ENCODE peak calls at places on chromosome 7, in four cellular contexts. L, X, I and C are unnamed samples.

GRCh38 chr7:81285142-81285871 is 366.5 kb upstream of the SEMA3C start:
- DNase-seq in L (no peak), X (no peak), I (peak), C (peak)

GRCh38 chr7:116499168-116500070 is at the start of gene CAV2:
- DNase-seq in L (peak), X (no peak), I (peak), C (peak)

GRCh38 chr7:129493555-129493954 is 8.8 kb upstream of the SMKR1 start:
- DNase-seq in L (no peak), X (no peak), I (peak), C (peak)

GRCh38 chr7:22295402-22296264 is 61.3 kb downstream of the RAPGEF5 start:
- DNase-seq in L (no peak), X (no peak), I (peak), C (peak)

GRCh38 chr7:18610331-18610948 is 114.9 kb downstream of the HDAC9 start:
- DNase-seq in L (no peak), X (no peak), I (peak), C (peak)

GRCh38 chr7:68730194-68730593 is 868.1 kb upstream of the AUTS2 start:
- DNase-seq in L (no peak), X (no peak), I (no peak), C (no peak)

GRCh38 chr7:35565927-35566326 is 129.0 kb downstream of the HERPUD2 start:
- DNase-seq in L (no peak), X (no peak), I (no peak), C (no peak)

GRCh38 chr7:155780884-155781283 is 31.4 kb downstream of the SHH start:
- DNase-seq in L (peak), X (no peak), I (no peak), C (no peak)

GRCh38 chr7:155369-156000 is 36.9 kb upstream of the FAM20C start:
- DNase-seq in L (no peak), X (no peak), I (peak), C (no peak)

GRCh38 chr7:46150202-46150601 is 229.1 kb upstream of the IGFBP3 start:
- DNase-seq in L (no peak), X (no peak), I (no peak), C (no peak)

GRCh38 chr7:106768324-106768751 is 96.7 kb upstream of the PIK3CG start:
- DNase-seq in L (no peak), X (no peak), I (peak), C (no peak)

GRCh38 chr7:100477871-100478248 is 1.2 kb downstream of the TSC22D4 start:
- DNase-seq in L (no peak), X (no peak), I (peak), C (no peak)

GRCh38 chr7:18234519-18234918 is 206.9 kb upstream of the PRPS1L1 start:
- DNase-seq in L (no peak), X (no peak), I (no peak), C (no peak)

GRCh38 chr7:47383064-47383463 is 198.8 kb downstream of the TNS3 start:
- DNase-seq in L (no peak), X (no peak), I (peak), C (no peak)

GRCh38 chr7:105153531-105153930 is 139.5 kb downstream of the KMT2E start:
- DNase-seq in L (no peak), X (no peak), I (no peak), C (no peak)

GRCh38 chr7:1019789-1020610 is 24.3 kb upstream of the GPR146 start:
- DNase-seq in L (no peak), X (no peak), I (no peak), C (no peak)

GRCh38 chr7:88686468-88687229 is 72.9 kb upstream of the ZNF804B start:
- DNase-seq in L (no peak), X (no peak), I (no peak), C (no peak)

GRCh38 chr7:6512892-6513291 is 38.4 kb downstream of the GRID2IP start:
- DNase-seq in L (no peak), X (no peak), I (no peak), C (no peak)

GRCh38 chr7:9106747-9107146 is 673.3 kb downstream of the NXPH1 start:
- DNase-seq in L (no peak), X (no peak), I (no peak), C (no peak)

GRCh38 chr7:48938539-48938938 is 14.2 kb downstream of the CDC14C start:
- DNase-seq in L (no peak), X (no peak), I (peak), C (peak)

GRCh38 chr7:70383369-70383768 is 748.6 kb upstream of the GALNT17 start:
- DNase-seq in L (no peak), X (no peak), I (no peak), C (no peak)

GRCh38 chr7:65441010-65441409 is 67.4 kb downstream of the ZNF92 start:
- DNase-seq in L (no peak), X (no peak), I (peak), C (peak)

GRCh38 chr7:30911561-30911969 is at the start of gene AQP1:
- DNase-seq in L (peak), X (no peak), I (no peak), C (peak)

GRCh38 chr7:18570890-18571478 is 75.4 kb downstream of the HDAC9 start:
- DNase-seq in L (no peak), X (no peak), I (peak), C (peak)

DNA sequence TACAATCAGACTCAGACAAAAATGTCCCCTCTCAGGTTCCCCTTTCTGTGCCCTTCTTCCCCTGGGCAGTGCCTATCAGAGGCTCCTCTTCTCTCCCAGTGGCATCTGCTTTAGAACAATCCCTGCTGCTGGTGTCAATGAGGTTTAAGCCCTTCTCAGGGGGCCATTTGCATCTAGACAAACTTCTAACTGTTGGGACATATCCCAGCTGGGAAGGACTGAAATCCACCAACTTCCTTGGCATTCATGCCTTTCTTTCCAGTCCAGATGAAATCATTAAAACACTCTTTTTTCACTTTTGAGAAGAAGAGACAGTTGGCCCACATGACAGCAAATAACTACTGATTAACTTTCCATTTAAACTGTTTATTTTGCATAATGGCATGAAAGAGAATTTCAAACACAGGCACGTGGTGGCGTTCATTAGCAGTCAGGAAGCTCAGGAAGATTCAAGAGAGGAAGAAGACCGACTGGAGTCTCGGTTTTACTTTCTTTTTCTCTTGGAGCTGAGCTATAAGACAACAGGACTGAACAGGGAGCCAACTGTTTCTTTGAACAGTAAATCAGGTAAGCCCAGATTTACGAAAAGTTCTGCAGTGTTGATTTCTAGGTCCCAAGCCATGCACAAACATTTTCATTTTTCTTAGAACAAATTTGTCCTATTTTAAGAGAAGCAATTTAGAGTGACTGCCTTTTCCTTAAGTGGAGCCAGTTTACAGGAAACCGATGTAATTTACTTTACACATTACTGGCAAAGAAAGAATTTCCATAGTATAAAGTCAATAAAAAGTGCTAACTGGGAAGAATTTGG is at the start of gene GIMAP2:
- DNase-seq in L (no peak), X (peak), I (peak), C (no peak)
- H3K4me3 ChIP-seq in L (peak), X (peak), I (peak), C (no peak)

GRCh38 chr7:34317039-34317438 is 341.0 kb upstream of the NPSR1 start:
- DNase-seq in L (no peak), X (no peak), I (no peak), C (no peak)

GRCh38 chr7:34322841-34323240 is 335.2 kb upstream of the NPSR1 start:
- DNase-seq in L (no peak), X (no peak), I (peak), C (no peak)

GRCh38 chr7:34320412-34320811 is 337.6 kb upstream of the NPSR1 start:
- DNase-seq in L (no peak), X (no peak), I (peak), C (no peak)

DNA sequence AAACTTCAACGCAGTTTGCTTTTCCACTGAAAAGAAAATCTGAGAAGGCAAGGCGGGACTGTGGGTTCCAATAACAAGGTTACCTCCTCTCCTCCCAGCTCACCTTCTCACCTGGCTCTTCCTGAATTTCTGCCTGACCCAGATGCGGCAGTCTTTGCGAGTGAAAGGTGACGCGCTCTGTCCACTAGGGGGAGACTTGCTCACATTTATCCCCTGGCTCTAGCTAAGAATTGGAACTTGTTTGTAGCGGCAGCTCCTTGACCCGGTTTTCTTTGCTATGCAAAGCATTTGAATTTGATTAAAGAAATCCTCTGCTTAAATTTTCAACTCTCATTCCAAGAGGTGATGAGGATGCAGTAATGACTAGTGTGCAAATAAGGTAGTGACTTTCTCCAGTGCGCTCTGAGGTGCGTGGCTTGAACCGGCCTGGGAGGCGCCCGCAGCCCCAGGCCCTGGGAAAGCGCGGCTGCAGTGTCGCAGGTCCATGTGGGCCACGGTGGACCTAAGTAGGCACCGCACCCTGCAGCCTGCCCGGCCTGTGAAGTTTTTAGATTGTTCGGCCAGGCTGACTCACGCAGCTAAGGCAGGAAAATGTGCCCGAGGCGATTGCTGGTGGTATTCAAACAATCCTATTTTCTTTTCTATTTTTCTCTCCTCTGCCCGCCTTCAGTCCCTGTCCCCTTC is 336.9 kb upstream of the NPSR1 start:
- DNase-seq in L (peak), X (peak), I (peak), C (peak)
- H3K4me3 ChIP-seq in L (peak), X (no peak), I (no peak), C (no peak)

GRCh38 chr7:150341263-150342118 is at the start of gene RARRES2:
- DNase-seq in L (peak), X (no peak), I (no peak), C (peak)

GRCh38 chr7:150342119-150342405 is 633 bp upstream of the RARRES2 start:
- DNase-seq in L (no peak), X (no peak), I (no peak), C (no peak)

GRCh38 chr7:150339369-150339768 is 2.1 kb downstream of the RARRES2 start:
- DNase-seq in L (no peak), X (no peak), I (no peak), C (no peak)

GRCh38 chr7:150340875-150341262 is 560 bp downstream of the RARRES2 start:
- DNase-seq in L (no peak), X (no peak), I (no peak), C (no peak)

GRCh38 chr7:150340024-150340749 is 1.2 kb downstream of the RARRES2 start:
- DNase-seq in L (peak), X (no peak), I (peak), C (peak)
- H3K4me3 ChIP-seq in L (peak), X (no peak), I (no peak), C (peak)

GRCh38 chr7:76314042-76314721 is 11.7 kb downstream of the HSPB1 start:
- DNase-seq in L (peak), X (peak), I (peak), C (peak)
- H3K4me3 ChIP-seq in L (no peak), X (no peak), I (no peak), C (no peak)

GRCh38 chr7:19772858-19773337 is 519 bp downstream of the TMEM196 start:
- DNase-seq in L (no peak), X (no peak), I (peak), C (peak)
- H3K4me3 ChIP-seq in L (peak), X (no peak), I (no peak), C (peak)

DNA sequence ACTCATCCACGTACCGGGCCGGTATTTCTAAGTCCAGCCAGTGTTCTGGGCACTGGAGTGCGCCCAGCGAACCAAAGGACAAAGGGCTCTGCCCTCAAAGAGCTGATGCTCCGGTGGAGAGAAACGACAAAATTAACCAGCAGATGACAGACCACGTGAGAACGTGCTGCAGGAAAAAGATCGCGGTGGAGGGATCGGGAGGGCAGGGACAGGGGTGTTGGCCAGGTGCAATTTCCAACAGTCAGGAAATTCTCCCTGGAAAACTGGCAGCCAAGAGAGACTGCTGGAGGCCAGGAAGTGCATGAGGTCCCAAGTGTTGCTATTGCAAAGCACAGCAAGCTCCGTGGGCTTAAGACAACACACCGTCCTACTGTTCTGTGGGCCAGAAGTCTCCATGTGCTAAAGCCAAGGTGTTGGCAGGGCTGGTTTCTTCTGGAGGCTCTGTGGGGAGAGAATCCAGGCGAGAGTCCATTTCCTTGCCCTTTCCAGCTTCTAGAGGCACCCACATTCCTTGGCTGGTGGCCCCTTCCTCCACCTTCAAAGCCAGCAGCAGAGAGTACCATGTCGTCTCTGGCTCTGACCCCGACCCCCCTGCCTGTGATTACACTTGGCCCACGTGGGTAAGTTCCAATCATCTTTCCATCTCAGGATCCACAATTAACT is 21.3 kb upstream of the AMZ1 start:
- DNase-seq in L (no peak), X (no peak), I (no peak), C (no peak)
- H3K4me3 ChIP-seq in L (no peak), X (no peak), I (no peak), C (no peak)

GRCh38 chr7:86949052-86949778 is 110.2 kb downstream of the ELAPOR2 start:
- DNase-seq in L (no peak), X (no peak), I (no peak), C (no peak)
- H3K4me3 ChIP-seq in L (no peak), X (no peak), I (no peak), C (no peak)

GRCh38 chr7:111853231-111853990 is 291.1 kb upstream of the IMMP2L start:
- DNase-seq in L (no peak), X (no peak), I (peak), C (peak)
- H3K4me3 ChIP-seq in L (no peak), X (no peak), I (no peak), C (no peak)